ENCODE peak calls at places on chromosomes 5 and 9, in four cellular contexts. O, X, T and Y are unnamed samples.

GRCh38 chr9:13900449-13900848 is 413.5 kb downstream of the NFIB start:
- DNase-seq in O (no peak), X (no peak), T (no peak), Y (no peak)

GRCh38 chr5:59923465-59923864 is 29.9 kb upstream of the PDE4D start:
- DNase-seq in O (no peak), X (no peak), T (no peak), Y (no peak)

GRCh38 chr9:127732444-127732843 is 2.6 kb downstream of the TOR2A start:
- DNase-seq in O (no peak), X (no peak), T (no peak), Y (no peak)

GRCh38 chr9:108478431-108478837 is 377.4 kb downstream of the ACTL7B start:
- DNase-seq in O (no peak), X (no peak), T (no peak), Y (no peak)

GRCh38 chr5:71483355-71483754 is 27.9 kb downstream of the BDP1 start:
- DNase-seq in O (no peak), X (no peak), T (no peak), Y (no peak)

GRCh38 chr9:23322392-23322791 is 503.6 kb downstream of the ELAVL2 start:
- DNase-seq in O (no peak), X (no peak), T (no peak), Y (no peak)

GRCh38 chr5:142872795-142873194 is 102.6 kb downstream of the ARHGAP26 start:
- DNase-seq in O (no peak), X (no peak), T (no peak), Y (no peak)

GRCh38 chr5:27494845-27495244 is 456.5 kb upstream of the CDH9 start:
- DNase-seq in O (no peak), X (no peak), T (no peak), Y (no peak)

GRCh38 chr5:29518176-29518575 is 1675.3 kb upstream of the CDH6 start:
- DNase-seq in O (no peak), X (no peak), T (no peak), Y (no peak)

GRCh38 chr5:179840321-179840720 is 18.3 kb downstream of the MRNIP start:
- DNase-seq in O (no peak), X (no peak), T (no peak), Y (no peak)

GRCh38 chr9:91208837-91209236 is 152.9 kb downstream of the AUH start:
- DNase-seq in O (no peak), X (no peak), T (no peak), Y (no peak)

GRCh38 chr9:70061776-70062175 is 18.1 kb downstream of the MAMDC2 start:
- DNase-seq in O (no peak), X (no peak), T (no peak), Y (no peak)

GRCh38 chr5:45680950-45681349 is 15.2 kb downstream of the HCN1 start:
- DNase-seq in O (no peak), X (no peak), T (peak), Y (no peak)

GRCh38 chr5:17425385-17426070 is 72.5 kb upstream of the TAF11L2 start:
- DNase-seq in O (no peak), X (no peak), T (no peak), Y (no peak)

GRCh38 chr5:98880598-98880997 is 48.2 kb downstream of the CHD1 start:
- DNase-seq in O (no peak), X (no peak), T (no peak), Y (no peak)

GRCh38 chr9:32378993-32379729 is 5.3 kb upstream of the ACO1 start:
- DNase-seq in O (peak), X (peak), T (peak), Y (peak)

GRCh38 chr5:34790087-34790486 is 48.9 kb upstream of the TTC23L start:
- DNase-seq in O (no peak), X (no peak), T (no peak), Y (no peak)

GRCh38 chr5:10849278-10849677 is 88.2 kb upstream of the DAP start:
- DNase-seq in O (no peak), X (no peak), T (no peak), Y (no peak)

GRCh38 chr9:36332006-36332405 is 68.1 kb downstream of the RNF38 start:
- DNase-seq in O (no peak), X (no peak), T (no peak), Y (no peak)

GRCh38 chr5:14531668-14532067 is 49.9 kb upstream of the OTULINL start:
- DNase-seq in O (no peak), X (no peak), T (no peak), Y (no peak)

GRCh38 chr9:137761032-137761431 is 116.5 kb upstream of the CACNA1B start:
- DNase-seq in O (no peak), X (no peak), T (no peak), Y (no peak)

GRCh38 chr9:33510264-33511183 is 13.5 kb upstream of the ANKRD18B start:
- DNase-seq in O (peak), X (no peak), T (peak), Y (peak)

GRCh38 chr5:1110930-1111726 is 735 bp downstream of the SLC12A7 start:
- DNase-seq in O (no peak), X (no peak), T (peak), Y (no peak)

GRCh38 chr5:14443665-14444064 is 137.9 kb upstream of the OTULINL start:
- DNase-seq in O (no peak), X (no peak), T (no peak), Y (no peak)

GRCh38 chr5:169161022-169161680 is 139.8 kb downstream of the SLIT3 start:
- DNase-seq in O (no peak), X (no peak), T (peak), Y (no peak)

GRCh38 chr5:38468978-38469706 is 87.3 kb downstream of the LIFR start:
- DNase-seq in O (no peak), X (no peak), T (no peak), Y (no peak)

GRCh38 chr5:43619380-43619779 is 16.4 kb downstream of the NNT start:
- DNase-seq in O (no peak), X (no peak), T (no peak), Y (no peak)

GRCh38 chr5:74686962-74687751 is 2.1 kb downstream of the HEXB start:
- DNase-seq in O (no peak), X (no peak), T (no peak), Y (no peak)

GRCh38 chr5:148927307-148927946 is 101.0 kb downstream of the ADRB2 start:
- DNase-seq in O (no peak), X (no peak), T (no peak), Y (no peak)

GRCh38 chr5:179841621-179842020 is 17.0 kb downstream of the MRNIP start:
- DNase-seq in O (no peak), X (no peak), T (no peak), Y (no peak)

GRCh38 chr5:57258052-57258451 is 84.2 kb downstream of the GPBP1 start:
- DNase-seq in O (no peak), X (no peak), T (no peak), Y (no peak)

GRCh38 chr5:116404001-116404400 is 170.6 kb downstream of the SEMA6A start:
- DNase-seq in O (no peak), X (no peak), T (no peak), Y (no peak)

GRCh38 chr9:136443687-136444086 is 4.0 kb upstream of the INPP5E start:
- DNase-seq in O (no peak), X (no peak), T (no peak), Y (no peak)

GRCh38 chr9:112173489-112174222 is 1.4 kb downstream of the SUSD1 start:
- DNase-seq in O (no peak), X (no peak), T (no peak), Y (no peak)

GRCh38 chr9:10366171-10366779 is 246.5 kb downstream of the PTPRD start:
- DNase-seq in O (peak), X (no peak), T (peak), Y (no peak)